ENCODE peak calls at places on chromosomes 16 and 17, in four cellular contexts. M is K562, A is HCT116, N is Panc1. G is an unnamed sample.

GRCh38 chr16:28255838-28256237 is 36.5 kb upstream of the SBK1 start:
- DNase-seq in M (no peak), A (no peak), N (no peak), G (no peak)

GRCh38 chr16:634051-634670 is 1.9 kb downstream of the METTL26 start:
- DNase-seq in M (no peak), A (no peak), N (no peak), G (no peak)

GRCh38 chr17:41527076-41528023 is 758 bp downstream of the KRT19 start:
- DNase-seq in M (peak; percentile 75), A (no peak), N (no peak), G (no peak)

GRCh38 chr16:76926595-76926994 is 264.4 kb upstream of the MON1B start:
- DNase-seq in M (no peak), A (no peak), N (no peak), G (no peak)

GRCh38 chr16:66580605-66581209 is 1.4 kb downstream of the CMTM2 start:
- DNase-seq in M (no peak), A (no peak), N (no peak), G (peak; percentile 16)

GRCh38 chr17:31740611-31741082 is 118.4 kb downstream of the COPRS start:
- DNase-seq in M (no peak), A (no peak), N (no peak), G (no peak)

GRCh38 chr16:78761427-78761826 is 662.0 kb downstream of the WWOX start:
- DNase-seq in M (no peak), A (no peak), N (no peak), G (no peak)

GRCh38 chr17:77888242-77889134 is 70.0 kb upstream of the TNRC6C start:
- DNase-seq in M (no peak), A (no peak), N (no peak), G (no peak)

GRCh38 chr17:35160354-35161201 is 13.0 kb downstream of the UNC45B start:
- DNase-seq in M (no peak), A (no peak), N (no peak), G (no peak)

GRCh38 chr17:78735832-78736525 is 46.1 kb downstream of the CYTH1 start:
- DNase-seq in M (no peak), A (no peak), N (no peak), G (peak; percentile 50)

GRCh38 chr17:12133183-12133582 is 112.5 kb downstream of the MAP2K4 start:
- DNase-seq in M (no peak), A (no peak), N (no peak), G (no peak)

GRCh38 chr17:74768069-74768762 is 7.9 kb downstream of the NAT9 start:
- DNase-seq in M (no peak), A (no peak), N (no peak), G (no peak)

GRCh38 chr16:46974352-46974751 is 878 bp upstream of the DNAJA2 start:
- DNase-seq in M (peak; percentile 17), A (no peak), N (no peak), G (peak; percentile 54)

GRCh38 chr16:1154291-1154886 is 1.5 kb downstream of the CACNA1H start:
- DNase-seq in M (no peak), A (no peak), N (no peak), G (no peak)

GRCh38 chr17:21268596-21269188 is 15.5 kb upstream of the NATD1 start:
- DNase-seq in M (no peak), A (no peak), N (no peak), G (no peak)

GRCh38 chr17:48791128-48792032 is 25.6 kb downstream of the TTLL6 start:
- DNase-seq in M (peak; percentile 68), A (peak; percentile 87), N (peak; percentile 75), G (peak; percentile 80)

GRCh38 chr16:13036600-13036999 is 135.2 kb downstream of the SHISA9 start:
- DNase-seq in M (peak; percentile 23), A (no peak), N (no peak), G (peak; percentile 43)

GRCh38 chr17:11628374-11628773 is 30.1 kb downstream of the DNAH9 start:
- DNase-seq in M (peak; percentile 12), A (no peak), N (no peak), G (no peak)

GRCh38 chr17:83115832-83116231 is 36.4 kb downstream of the METRNL start:
- DNase-seq in M (no peak), A (no peak), N (no peak), G (no peak)

GRCh38 chr17:9179602-9180001 is 158.3 kb downstream of the NTN1 start:
- DNase-seq in M (no peak), A (no peak), N (no peak), G (no peak)

GRCh38 chr16:50944431-50944830 is 202.5 kb downstream of the CYLD start:
- DNase-seq in M (no peak), A (no peak), N (no peak), G (no peak)

GRCh38 chr16:27408012-27408601 is 6.1 kb downstream of the IL21R start:
- DNase-seq in M (no peak), A (no peak), N (no peak), G (peak; percentile 89)

GRCh38 chr16:30997887-30998711 is 12.3 kb downstream of the STX1B start:
- DNase-seq in M (no peak), A (peak; percentile 21), N (no peak), G (peak; percentile 49)

GRCh38 chr16:82643136-82643535 is 16.4 kb downstream of the CDH13 start:
- DNase-seq in M (no peak), A (no peak), N (no peak), G (no peak)

GRCh38 chr17:37507108-37507507 is 17.4 kb downstream of the DUSP14 start:
- DNase-seq in M (no peak), A (no peak), N (no peak), G (no peak)

GRCh38 chr17:27975146-27976011 is 67.1 kb upstream of the NLK start:
- DNase-seq in M (peak; percentile 57), A (no peak), N (no peak), G (no peak)

GRCh38 chr16:56894331-56894917 is 29.4 kb downstream of the SLC12A3 start:
- DNase-seq in M (no peak), A (no peak), N (no peak), G (no peak)

GRCh38 chr17:14737984-14738651 is 437.2 kb downstream of the HS3ST3B1 start:
- DNase-seq in M (peak; percentile 13), A (no peak), N (peak; percentile 63), G (peak; percentile 97)

GRCh38 chr17:80292557-80292956 is 31.9 kb downstream of the RNF213 start:
- DNase-seq in M (peak; percentile 2), A (no peak), N (no peak), G (no peak)

GRCh38 chr17:6303664-6304063 is 131.3 kb downstream of the AIPL1 start:
- DNase-seq in M (peak; percentile 17), A (no peak), N (no peak), G (no peak)

GRCh38 chr16:11016993-11017392 is 72.6 kb downstream of the CLEC16A start:
- DNase-seq in M (no peak), A (peak; percentile 32), N (no peak), G (peak; percentile 74)

GRCh38 chr16:28897826-28898225 is 19.5 kb downstream of the ATP2A1 start:
- DNase-seq in M (no peak), A (no peak), N (no peak), G (no peak)

GRCh38 chr17:77428901-77429734 is 288.3 kb downstream of the SEC14L1 start:
- DNase-seq in M (no peak), A (no peak), N (no peak), G (no peak)

GRCh38 chr16:69703638-69704037 is 22.7 kb downstream of the NQO1 start:
- DNase-seq in M (no peak), A (no peak), N (no peak), G (no peak)

GRCh38 chr17:81433656-81434055 is 38.4 kb downstream of the BAHCC1 start:
- DNase-seq in M (no peak), A (no peak), N (no peak), G (no peak)

GRCh38 chr17:39152134-39152884 is 872 bp upstream of the PLXDC1 start:
- DNase-seq in M (no peak), A (peak; percentile 28), N (no peak), G (no peak)

GRCh38 chr16:87304951-87305350 is 12.2 kb downstream of the C16orf95 start:
- DNase-seq in M (peak; percentile 55), A (no peak), N (no peak), G (no peak)

GRCh38 chr16:73058616-73059409 is 10.9 kb upstream of the ZFHX3 start:
- DNase-seq in M (peak; percentile 20), A (peak; percentile 38), N (no peak), G (no peak)

GRCh38 chr17:81429353-81429774 is 34.1 kb downstream of the BAHCC1 start:
- DNase-seq in M (no peak), A (no peak), N (no peak), G (no peak)

GRCh38 chr16:84068041-84068440 is 25.4 kb upstream of the SLC38A8 start:
- DNase-seq in M (no peak), A (no peak), N (no peak), G (no peak)
- TF ChIP-seq TCF7L2 in M (no peak), A (no peak), N (no peak), G (no peak)

DNA sequence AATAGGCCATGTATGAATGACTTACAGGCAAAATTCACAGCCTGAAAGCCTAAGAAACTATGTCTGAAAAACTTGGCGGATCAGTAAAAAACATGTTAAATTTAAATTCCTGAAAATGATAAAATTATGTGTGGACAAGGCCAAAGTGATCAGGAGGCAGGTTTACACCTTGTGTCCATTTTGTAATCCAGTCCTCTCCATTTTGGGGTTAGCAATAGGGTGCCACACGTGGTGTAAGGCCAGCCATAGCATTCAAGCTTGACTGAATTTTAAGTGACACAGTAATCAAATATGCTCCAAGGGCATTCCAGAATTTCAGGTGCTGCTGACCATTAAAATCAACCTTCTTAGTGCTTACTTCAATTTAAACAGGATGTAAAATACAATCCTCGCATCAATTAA is 2.7 kb downstream of the RNF43 start:
- DNase-seq in M (peak; percentile 27), A (no peak), N (no peak), G (peak; percentile 77)
- TF ChIP-seq TCF7L2 in M (no peak), A (no peak), N (no peak), G (no peak)

GRCh38 chr16:57986196-57986595 is 14.3 kb downstream of the ZNF319 start:
- DNase-seq in M (no peak), A (no peak), N (no peak), G (no peak)

GRCh38 chr16:57982345-57982744 is 11.4 kb upstream of the CNGB1 start:
- DNase-seq in M (no peak), A (no peak), N (no peak), G (no peak)

GRCh38 chr16:57987441-57988177 is 12.9 kb downstream of the ZNF319 start:
- DNase-seq in M (no peak), A (no peak), N (no peak), G (no peak)

GRCh38 chr16:57985204-57986121 is 14.5 kb upstream of the CNGB1 start:
- DNase-seq in M (peak; percentile 74), A (no peak), N (no peak), G (no peak)

GRCh38 chr16:57984443-57985203 is 13.7 kb upstream of the CNGB1 start:
- DNase-seq in M (peak; percentile 98), A (no peak), N (no peak), G (peak; percentile 57)
- TF ChIP-seq TCF7L2 in M (no peak), A (no peak), N (no peak), G (no peak)

GRCh38 chr17:1186214-1186820 is 6.5 kb upstream of the ABR start:
- DNase-seq in M (no peak), A (no peak), N (no peak), G (no peak)
- TF ChIP-seq TCF7L2 in M (no peak), A (no peak), N (no peak), G (no peak)

G was measured in HepG2.